ENCODE peak calls at places on chromosome 19, in five cellular contexts. V, F, C, U and Q are unnamed samples.

GRCh38 chr19:46970815-46971214 is 48.8 kb upstream of the NPAS1 start:
- DNase-seq in U (no peak), C (no peak), V (no peak), F (no peak), Q (peak; percentile 74)

GRCh38 chr19:12800873-12801465 is 631 bp downstream of the PRDX2 start:
- DNase-seq in F (no peak), V (no peak), C (no peak), U (no peak), Q (no peak)

GRCh38 chr19:40811478-40812341 is 12.7 kb downstream of the EGLN2 start:
- DNase-seq in F (no peak), C (no peak), V (peak; percentile 67), U (no peak), Q (no peak)

GRCh38 chr19:51440846-51441409 is 17.3 kb downstream of the SIGLEC8 start:
- DNase-seq in V (no peak), U (no peak), C (no peak), F (peak; percentile 51), Q (no peak)

GRCh38 chr19:15418112-15418587 is 638 bp downstream of the AKAP8L start:
- DNase-seq in F (no peak), V (no peak), U (peak; percentile 22), C (no peak), Q (peak; percentile 14)

GRCh38 chr19:45443462-45444317 is 20.0 kb upstream of the ERCC1 start:
- DNase-seq in U (peak; percentile 56), F (no peak), C (peak; percentile 68), V (peak; percentile 91), Q (peak; percentile 93)

GRCh38 chr19:10388957-10389356 is 8.6 kb upstream of the TYK2 start:
- DNase-seq in U (peak; percentile 65), V (peak; percentile 87), C (peak; percentile 92), F (peak; percentile 87), Q (peak; percentile 45)

GRCh38 chr19:28633223-28634030 is 579.5 kb downstream of the UQCRFS1 start:
- DNase-seq in C (peak; percentile 25), U (peak; percentile 47), F (peak; percentile 14), V (peak; percentile 49), Q (no peak)